ENCODE peak calls at places on chromosome 11, in five cellular contexts. One of them, this sample, is unnamed.

GRCh38 chr11:12832828-12833227 is 158.6 kb downstream of the TEAD1 start:
- DNase-seq in A549: no peak
- DNase-seq in GM12878: no peak
- DNase-seq in K562: no peak
- DNase-seq in HepG2: no peak
- DNase-seq in this sample: no peak

GRCh38 chr11:16924826-16925494 is 89.3 kb downstream of the PLEKHA7 start:
- DNase-seq in A549: peak
- DNase-seq in GM12878: no peak
- DNase-seq in K562: no peak
- DNase-seq in HepG2: peak
- DNase-seq in this sample: peak

GRCh38 chr11:125418396-125418795 is 77.7 kb downstream of the FEZ1 start:
- DNase-seq in A549: no peak
- DNase-seq in GM12878: no peak
- DNase-seq in K562: no peak
- DNase-seq in HepG2: no peak
- DNase-seq in this sample: peak

GRCh38 chr11:8928981-8929615 is 3.6 kb downstream of the C11orf16 start:
- DNase-seq in A549: no peak
- DNase-seq in GM12878: no peak
- DNase-seq in K562: no peak
- DNase-seq in HepG2: peak
- DNase-seq in this sample: no peak

GRCh38 chr11:34977039-34977906 is 60.9 kb downstream of the PDHX start:
- DNase-seq in A549: peak
- DNase-seq in GM12878: no peak
- DNase-seq in K562: no peak
- DNase-seq in HepG2: no peak
- DNase-seq in this sample: no peak

GRCh38 chr11:118622376-118623290 is 15.2 kb downstream of the PHLDB1 start:
- DNase-seq in A549: peak
- DNase-seq in GM12878: no peak
- DNase-seq in K562: no peak
- DNase-seq in HepG2: no peak
- DNase-seq in this sample: no peak

GRCh38 chr11:59783632-59784090 is 26.9 kb downstream of the MRPL16 start:
- DNase-seq in A549: no peak
- DNase-seq in GM12878: no peak
- DNase-seq in K562: no peak
- DNase-seq in HepG2: no peak
- DNase-seq in this sample: no peak

GRCh38 chr11:46181387-46181786 is 60.1 kb upstream of the PHF21A start:
- DNase-seq in A549: no peak
- DNase-seq in GM12878: no peak
- DNase-seq in K562: no peak
- DNase-seq in HepG2: no peak
- DNase-seq in this sample: no peak

GRCh38 chr11:11230802-11231562 is 122.1 kb downstream of the CSNK2A3 start:
- DNase-seq in A549: peak
- DNase-seq in GM12878: peak
- DNase-seq in K562: peak
- DNase-seq in HepG2: peak
- DNase-seq in this sample: peak

GRCh38 chr11:120217941-120218694 is 7.3 kb downstream of the OAF start:
- DNase-seq in A549: no peak
- DNase-seq in GM12878: no peak
- DNase-seq in K562: no peak
- DNase-seq in HepG2: peak
- DNase-seq in this sample: no peak

GRCh38 chr11:3087373-3087772 is 30.1 kb upstream of the CARS1 start:
- DNase-seq in A549: no peak
- DNase-seq in GM12878: no peak
- DNase-seq in K562: no peak
- DNase-seq in HepG2: no peak
- DNase-seq in this sample: no peak

GRCh38 chr11:92123540-92123939 is 101.1 kb upstream of the FAT3 start:
- DNase-seq in A549: no peak
- DNase-seq in GM12878: no peak
- DNase-seq in K562: no peak
- DNase-seq in HepG2: no peak
- DNase-seq in this sample: no peak

GRCh38 chr11:126834149-126834548 is 166.4 kb downstream of the KIRREL3 start:
- DNase-seq in A549: no peak
- DNase-seq in GM12878: no peak
- DNase-seq in K562: no peak
- DNase-seq in HepG2: no peak
- DNase-seq in this sample: no peak

GRCh38 chr11:114190630-114191029 is 105.6 kb upstream of the NNMT start:
- DNase-seq in A549: no peak
- DNase-seq in GM12878: no peak
- DNase-seq in K562: no peak
- DNase-seq in HepG2: no peak
- DNase-seq in this sample: no peak

GRCh38 chr11:66068154-66068821 is 1.8 kb upstream of the PACS1 start:
- DNase-seq in A549: peak
- DNase-seq in GM12878: no peak
- DNase-seq in K562: peak
- DNase-seq in HepG2: peak
- DNase-seq in this sample: peak

GRCh38 chr11:124725719-124726105 is 14.0 kb upstream of the NRGN start:
- DNase-seq in A549: no peak
- DNase-seq in GM12878: no peak
- DNase-seq in K562: no peak
- DNase-seq in HepG2: no peak
- DNase-seq in this sample: no peak

GRCh38 chr11:82267186-82267585 is 466.5 kb downstream of the FAM181B start:
- DNase-seq in A549: no peak
- DNase-seq in GM12878: no peak
- DNase-seq in K562: no peak
- DNase-seq in HepG2: no peak
- DNase-seq in this sample: no peak

GRCh38 chr11:22555901-22556300 is 69.7 kb downstream of the FANCF start:
- DNase-seq in A549: no peak
- DNase-seq in GM12878: no peak
- DNase-seq in K562: no peak
- DNase-seq in HepG2: no peak
- DNase-seq in this sample: no peak

GRCh38 chr11:34380696-34381095 is 22.9 kb upstream of the ABTB2 start:
- DNase-seq in A549: peak
- DNase-seq in GM12878: no peak
- DNase-seq in K562: no peak
- DNase-seq in HepG2: peak
- DNase-seq in this sample: no peak

GRCh38 chr11:1921576-1922141 is 2.2 kb downstream of the TNNT3 start:
- DNase-seq in A549: no peak
- DNase-seq in GM12878: no peak
- DNase-seq in K562: no peak
- DNase-seq in HepG2: no peak
- DNase-seq in this sample: no peak

GRCh38 chr11:35210886-35211546 is 72.0 kb downstream of the CD44 start:
- DNase-seq in A549: no peak
- DNase-seq in GM12878: no peak
- DNase-seq in K562: no peak
- DNase-seq in HepG2: no peak
- DNase-seq in this sample: no peak

GRCh38 chr11:128417607-128418324 is 169.6 kb downstream of the ETS1 start:
- DNase-seq in A549: no peak
- DNase-seq in GM12878: no peak
- DNase-seq in K562: no peak
- DNase-seq in HepG2: no peak
- DNase-seq in this sample: no peak

GRCh38 chr11:116366980-116367640 is 405.7 kb downstream of the BUD13 start:
- DNase-seq in A549: no peak
- DNase-seq in GM12878: no peak
- DNase-seq in K562: no peak
- DNase-seq in HepG2: peak
- DNase-seq in this sample: peak

GRCh38 chr11:76769645-76770586 is 13.2 kb upstream of the TSKU start:
- DNase-seq in A549: peak
- DNase-seq in GM12878: no peak
- DNase-seq in K562: no peak
- DNase-seq in HepG2: peak
- DNase-seq in this sample: no peak

GRCh38 chr11:57275582-57275981 is 38.5 kb upstream of the APLNR start:
- DNase-seq in A549: no peak
- DNase-seq in GM12878: no peak
- DNase-seq in K562: no peak
- DNase-seq in HepG2: no peak
- DNase-seq in this sample: no peak

GRCh38 chr11:122703541-122704272 is 48.2 kb downstream of the UBASH3B start:
- DNase-seq in A549: no peak
- DNase-seq in GM12878: no peak
- DNase-seq in K562: no peak
- DNase-seq in HepG2: no peak
- DNase-seq in this sample: no peak

GRCh38 chr11:63567044-63567840 is 4.1 kb upstream of the PLAAT2 start:
- DNase-seq in A549: peak
- DNase-seq in GM12878: peak
- DNase-seq in K562: peak
- DNase-seq in HepG2: peak
- DNase-seq in this sample: peak

GRCh38 chr11:1952806-1953482 is 5.8 kb downstream of the MRPL23 start:
- DNase-seq in A549: no peak
- DNase-seq in GM12878: no peak
- DNase-seq in K562: no peak
- DNase-seq in HepG2: no peak
- DNase-seq in this sample: no peak

GRCh38 chr11:102497061-102497460 is 33.5 kb downstream of the MMP7 start:
- DNase-seq in A549: no peak
- DNase-seq in GM12878: no peak
- DNase-seq in K562: no peak
- DNase-seq in HepG2: no peak
- DNase-seq in this sample: no peak

GRCh38 chr11:66172146-66172545 is 96.3 kb upstream of the RAB1B start:
- DNase-seq in A549: no peak
- DNase-seq in GM12878: no peak
- DNase-seq in K562: no peak
- DNase-seq in HepG2: no peak
- DNase-seq in this sample: no peak

GRCh38 chr11:93370260-93370659 is 39.7 kb downstream of the DEUP1 start:
- DNase-seq in A549: no peak
- DNase-seq in GM12878: no peak
- DNase-seq in K562: no peak
- DNase-seq in HepG2: no peak
- DNase-seq in this sample: no peak
- TF ChIP-seq JUNB in A549: no peak
- TF ChIP-seq JUNB in GM12878: no peak
- TF ChIP-seq JUNB in K562: no peak
- TF ChIP-seq JUNB in HepG2: no peak
- TF ChIP-seq JUNB in this sample: no peak

GRCh38 chr11:61793829-61794204 is 1.1 kb downstream of the FEN1 start:
- DNase-seq in A549: no peak
- DNase-seq in GM12878: no peak
- DNase-seq in K562: no peak
- DNase-seq in HepG2: no peak
- DNase-seq in this sample: no peak
- H3K27ac ChIP-seq in A549: peak
- H3K27ac ChIP-seq in GM12878: peak
- H3K27ac ChIP-seq in K562: peak
- H3K27ac ChIP-seq in HepG2: peak
- H3K27ac ChIP-seq in this sample: peak

GRCh38 chr11:79049627-79050238 is 391.1 kb downstream of the TENM4 start:
- DNase-seq in A549: no peak
- DNase-seq in GM12878: no peak
- DNase-seq in K562: no peak
- DNase-seq in HepG2: peak
- DNase-seq in this sample: no peak

GRCh38 chr11:79054636-79055035 is 386.2 kb downstream of the TENM4 start:
- DNase-seq in A549: no peak
- DNase-seq in GM12878: no peak
- DNase-seq in K562: no peak
- DNase-seq in HepG2: no peak
- DNase-seq in this sample: no peak

GRCh38 chr11:79055866-79056632 is 384.8 kb downstream of the TENM4 start:
- DNase-seq in A549: no peak
- DNase-seq in GM12878: no peak
- DNase-seq in K562: no peak
- DNase-seq in HepG2: no peak
- DNase-seq in this sample: peak

GRCh38 chr11:79050784-79051183 is 390.0 kb downstream of the TENM4 start:
- DNase-seq in A549: no peak
- DNase-seq in GM12878: no peak
- DNase-seq in K562: no peak
- DNase-seq in HepG2: no peak
- DNase-seq in this sample: no peak

DNA sequence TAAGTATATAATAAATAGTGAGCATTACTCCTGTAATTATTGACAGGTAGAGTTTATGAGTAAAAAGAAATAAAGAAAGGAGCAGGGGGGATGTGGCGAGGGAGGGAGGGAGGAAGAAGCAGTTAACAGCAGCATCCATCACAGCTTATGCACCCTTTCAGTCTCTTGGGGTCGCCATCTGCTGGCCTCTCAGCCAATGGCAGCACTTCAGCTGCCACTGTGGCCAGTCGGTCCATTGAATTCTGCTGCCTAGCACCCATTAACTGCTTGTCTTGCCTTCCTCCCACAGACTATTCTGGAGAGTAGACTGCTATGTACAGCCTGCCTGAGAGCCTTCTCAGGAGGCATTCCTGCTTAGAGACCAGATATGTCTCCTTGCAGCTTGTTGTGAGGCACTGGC is 388.3 kb downstream of the TENM4 start:
- DNase-seq in A549: no peak
- DNase-seq in GM12878: no peak
- DNase-seq in K562: peak
- DNase-seq in HepG2: no peak
- DNase-seq in this sample: peak
- TF ChIP-seq CTCF in A549: no peak
- TF ChIP-seq CTCF in GM12878: peak
- TF ChIP-seq CTCF in K562: peak
- TF ChIP-seq CTCF in HepG2: peak
- TF ChIP-seq CTCF in this sample: peak

GRCh38 chr11:107576497-107577086 is 11.1 kb upstream of the ALKBH8 start:
- DNase-seq in A549: peak
- DNase-seq in GM12878: no peak
- DNase-seq in K562: peak
- DNase-seq in HepG2: peak
- DNase-seq in this sample: peak
- TF ChIP-seq JUNB in A549: no peak
- TF ChIP-seq JUNB in GM12878: no peak
- TF ChIP-seq JUNB in K562: no peak
- TF ChIP-seq JUNB in HepG2: no peak
- TF ChIP-seq JUNB in this sample: no peak

GRCh38 chr11:85810521-85810870 is 445 bp downstream of the SYTL2 start:
- DNase-seq in A549: no peak
- DNase-seq in GM12878: no peak
- DNase-seq in K562: no peak
- DNase-seq in HepG2: no peak
- DNase-seq in this sample: peak

GRCh38 chr11:85809881-85810280 is 1.1 kb downstream of the SYTL2 start:
- DNase-seq in A549: no peak
- DNase-seq in GM12878: no peak
- DNase-seq in K562: peak
- DNase-seq in HepG2: peak
- DNase-seq in this sample: peak

GRCh38 chr11:85809191-85809590 is 1.8 kb downstream of the SYTL2 start:
- DNase-seq in A549: no peak
- DNase-seq in GM12878: no peak
- DNase-seq in K562: no peak
- DNase-seq in HepG2: no peak
- DNase-seq in this sample: no peak

GRCh38 chr11:85811624-85812023 is 683 bp upstream of the SYTL2 start:
- DNase-seq in A549: no peak
- DNase-seq in GM12878: no peak
- DNase-seq in K562: no peak
- DNase-seq in HepG2: no peak
- DNase-seq in this sample: no peak

GRCh38 chr11:85810871-85811611 is at the start of gene SYTL2:
- DNase-seq in A549: peak
- DNase-seq in GM12878: no peak
- DNase-seq in K562: peak
- DNase-seq in HepG2: peak
- DNase-seq in this sample: peak
- H3K27ac ChIP-seq in A549: peak
- H3K27ac ChIP-seq in GM12878: no peak
- H3K27ac ChIP-seq in K562: no peak
- H3K27ac ChIP-seq in HepG2: no peak
- H3K27ac ChIP-seq in this sample: no peak